ENCODE peak calls at places on chromosomes 7 and 10, in four cellular contexts. One of them, this sample, is unnamed.
A peak's percentile ranks its signal among the peaks of the same experiment; 100 is the strongest.

GRCh38 chr10:44008270-44008916 is 359.7 kb upstream of the ZNF32 start:
- DNase-seq in hepatocyte: no peak
- DNase-seq in coronary artery: no peak
- DNase-seq in choroid plexus epithelial cell: peak; percentile 17
- DNase-seq in this sample: no peak

GRCh38 chr7:79820387-79820786 is 314.2 kb upstream of the GNAI1 start:
- DNase-seq in choroid plexus epithelial cell: peak; percentile 96
- DNase-seq in hepatocyte: peak; percentile 70
- DNase-seq in coronary artery: no peak
- DNase-seq in this sample: peak; percentile 46

GRCh38 chr10:128843972-128844371 is 623.1 kb upstream of the MGMT start:
- DNase-seq in hepatocyte: no peak
- DNase-seq in coronary artery: no peak
- DNase-seq in choroid plexus epithelial cell: no peak
- DNase-seq in this sample: no peak

GRCh38 chr7:128278366-128278765 is 37.3 kb downstream of the LEP start:
- DNase-seq in choroid plexus epithelial cell: no peak
- DNase-seq in coronary artery: no peak
- DNase-seq in hepatocyte: no peak
- DNase-seq in this sample: no peak

GRCh38 chr7:135510603-135511183 is 791 bp upstream of the CNOT4 start:
- DNase-seq in hepatocyte: peak; percentile 20
- DNase-seq in choroid plexus epithelial cell: peak; percentile 48
- DNase-seq in coronary artery: no peak
- DNase-seq in this sample: no peak

GRCh38 chr7:44307301-44307900 is 18.0 kb downstream of the CAMK2B start:
- DNase-seq in hepatocyte: no peak
- DNase-seq in coronary artery: peak; percentile 50
- DNase-seq in choroid plexus epithelial cell: peak; percentile 46
- DNase-seq in this sample: no peak

GRCh38 chr10:73517166-73517888 is 21.5 kb upstream of the PPP3CB start:
- DNase-seq in choroid plexus epithelial cell: no peak
- DNase-seq in hepatocyte: no peak
- DNase-seq in coronary artery: no peak
- DNase-seq in this sample: no peak

GRCh38 chr7:45986355-45987298 is 65.6 kb upstream of the IGFBP3 start:
- DNase-seq in choroid plexus epithelial cell: no peak
- DNase-seq in coronary artery: no peak
- DNase-seq in hepatocyte: no peak
- DNase-seq in this sample: no peak

GRCh38 chr7:3301831-3302618 is 973 bp downstream of the SDK1 start:
- DNase-seq in hepatocyte: peak; percentile 65
- DNase-seq in choroid plexus epithelial cell: peak; percentile 38
- DNase-seq in coronary artery: peak; percentile 76
- DNase-seq in this sample: no peak

GRCh38 chr7:55052081-55052480 is 33.3 kb downstream of the EGFR start:
- DNase-seq in hepatocyte: no peak
- DNase-seq in choroid plexus epithelial cell: peak; percentile 73
- DNase-seq in coronary artery: no peak
- DNase-seq in this sample: no peak

GRCh38 chr10:105733919-105734318 is 1092.8 kb downstream of the SORCS3 start:
- DNase-seq in hepatocyte: no peak
- DNase-seq in choroid plexus epithelial cell: no peak
- DNase-seq in coronary artery: no peak
- DNase-seq in this sample: no peak

GRCh38 chr7:41696323-41696916 is 6.5 kb downstream of the INHBA start:
- DNase-seq in choroid plexus epithelial cell: peak; percentile 92
- DNase-seq in hepatocyte: peak; percentile 91
- DNase-seq in coronary artery: no peak
- DNase-seq in this sample: peak; percentile 76

GRCh38 chr7:129225206-129225930 is 538 bp downstream of the AHCYL2 start:
- DNase-seq in coronary artery: peak; percentile 82
- DNase-seq in choroid plexus epithelial cell: peak; percentile 45
- DNase-seq in hepatocyte: peak; percentile 72
- DNase-seq in this sample: peak; percentile 80

DNA sequence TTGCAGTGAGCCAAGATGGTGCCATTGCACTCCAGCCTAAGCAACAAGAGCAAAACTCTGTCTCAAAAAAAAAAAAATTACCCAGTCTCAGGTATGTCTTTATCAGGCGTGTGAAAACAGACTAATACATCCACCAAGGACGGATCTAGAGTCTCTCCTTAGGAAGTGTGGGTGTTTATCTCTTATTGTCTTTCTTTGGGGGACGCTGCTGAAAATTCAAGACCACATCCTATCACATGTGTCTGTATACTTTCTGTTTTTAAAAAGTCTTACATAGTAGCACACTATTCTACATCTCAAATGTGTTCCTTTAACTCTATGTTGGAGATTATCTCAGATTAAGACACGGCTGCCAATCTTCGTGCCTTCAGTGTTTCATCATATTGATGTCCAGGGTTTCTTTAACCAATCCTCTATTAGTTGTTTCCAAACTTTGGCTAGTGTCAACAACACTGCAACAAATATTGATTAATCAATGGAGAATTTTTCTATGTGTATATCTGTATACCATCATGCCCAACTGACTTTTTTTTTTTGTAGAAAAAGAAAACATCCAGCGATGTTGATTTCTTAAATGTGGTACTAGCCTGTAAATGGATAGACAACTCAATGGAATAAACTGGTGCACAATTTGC is 92.3 kb upstream of the KDM7A start:
- DNase-seq in hepatocyte: no peak
- DNase-seq in coronary artery: no peak
- DNase-seq in choroid plexus epithelial cell: no peak
- DNase-seq in this sample: no peak
- TF ChIP-seq CTCF in hepatocyte: no peak
- TF ChIP-seq CTCF in coronary artery: no peak
- TF ChIP-seq CTCF in choroid plexus epithelial cell: no peak
- TF ChIP-seq CTCF in this sample: no peak

DNA sequence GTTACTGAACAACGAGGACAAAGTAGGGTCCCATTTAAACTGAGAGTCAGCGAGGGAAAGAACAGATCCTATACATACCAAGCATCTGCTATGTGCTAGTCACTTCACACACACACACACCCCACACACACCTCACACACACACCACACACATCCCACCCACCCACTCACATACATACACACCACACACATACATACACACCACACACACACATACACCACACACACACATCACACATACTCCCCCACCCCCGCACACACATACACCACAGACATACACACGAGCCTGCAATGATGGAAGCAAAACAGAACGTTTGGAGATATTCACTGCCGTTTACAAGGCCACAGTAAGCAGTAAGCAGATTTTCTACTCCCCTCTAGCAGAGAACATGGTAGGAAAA is 608 bp upstream of the GRB10 start:
- DNase-seq in hepatocyte: no peak
- DNase-seq in choroid plexus epithelial cell: no peak
- DNase-seq in coronary artery: no peak
- DNase-seq in this sample: no peak
- H3K4me3 ChIP-seq in hepatocyte: no peak overlapping the region
- H3K4me3 ChIP-seq in choroid plexus epithelial cell: no peak overlapping the region
- H3K4me3 ChIP-seq in coronary artery: peak overlapping the region; percentile 74
- H3K4me3 ChIP-seq in this sample: peak overlapping the region; percentile 59

GRCh38 chr10:122140477-122140902 is 130.6 kb upstream of the BTBD16 start:
- DNase-seq in choroid plexus epithelial cell: no peak
- DNase-seq in hepatocyte: no peak
- DNase-seq in coronary artery: peak; percentile 83
- DNase-seq in this sample: no peak

GRCh38 chr10:122139627-122140151 is 131.4 kb upstream of the BTBD16 start:
- DNase-seq in hepatocyte: no peak
- DNase-seq in choroid plexus epithelial cell: no peak
- DNase-seq in coronary artery: no peak
- DNase-seq in this sample: no peak

GRCh38 chr10:122141821-122142651 is 129.1 kb upstream of the BTBD16 start:
- DNase-seq in choroid plexus epithelial cell: no peak
- DNase-seq in coronary artery: no peak
- DNase-seq in hepatocyte: no peak
- DNase-seq in this sample: no peak

GRCh38 chr10:122142652-122143237 is 128.4 kb upstream of the BTBD16 start:
- DNase-seq in choroid plexus epithelial cell: no peak
- DNase-seq in coronary artery: no peak
- DNase-seq in hepatocyte: no peak
- DNase-seq in this sample: no peak

DNA sequence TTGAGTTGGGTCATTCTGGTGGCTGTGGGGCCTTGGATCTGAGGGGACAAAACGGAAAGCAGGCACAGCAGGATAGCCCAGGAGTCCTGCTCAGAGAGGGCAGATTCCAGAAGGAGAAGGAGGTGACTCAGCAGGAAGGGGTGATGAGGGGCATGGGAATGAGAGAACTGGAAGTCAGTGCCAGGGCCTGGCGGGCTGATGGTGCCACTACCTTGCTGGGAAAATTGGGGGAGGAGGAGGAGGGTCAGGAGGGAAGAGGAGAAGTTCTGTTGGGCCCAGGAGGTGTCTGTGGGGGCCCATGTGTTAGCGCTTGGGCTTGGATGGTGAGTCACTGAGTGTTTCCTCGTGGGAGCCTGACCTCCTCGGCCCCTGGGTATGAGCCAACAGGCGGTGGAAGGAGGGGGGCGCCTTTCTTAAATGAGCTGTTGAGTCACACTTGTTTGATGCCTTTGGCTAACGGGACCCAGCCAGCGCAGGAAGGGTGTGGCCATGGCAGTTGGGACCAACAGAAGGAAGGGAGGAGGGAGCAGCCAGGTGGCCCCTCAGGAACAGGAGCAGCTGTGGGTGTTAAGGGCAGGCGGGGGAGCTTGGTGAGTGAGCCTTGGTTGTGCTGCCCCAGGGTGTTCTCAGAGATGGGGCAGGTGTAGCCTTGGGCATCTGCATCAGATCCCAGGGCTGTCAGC is 130.0 kb upstream of the BTBD16 start:
- DNase-seq in hepatocyte: peak; percentile 73
- DNase-seq in coronary artery: peak; percentile 98
- DNase-seq in choroid plexus epithelial cell: peak; percentile 91
- DNase-seq in this sample: peak; percentile 80
- TF ChIP-seq CTCF in hepatocyte: no peak
- TF ChIP-seq CTCF in coronary artery: no peak
- TF ChIP-seq CTCF in choroid plexus epithelial cell: no peak
- TF ChIP-seq CTCF in this sample: no peak

GRCh38 chr7:98372993-98373392 is 27.9 kb downstream of the BAIAP2L1 start:
- DNase-seq in hepatocyte: no peak
- DNase-seq in choroid plexus epithelial cell: peak; percentile 77
- DNase-seq in coronary artery: no peak
- DNase-seq in this sample: no peak

GRCh38 chr7:98375664-98376063 is 25.2 kb downstream of the BAIAP2L1 start:
- DNase-seq in coronary artery: no peak
- DNase-seq in choroid plexus epithelial cell: no peak
- DNase-seq in hepatocyte: no peak
- DNase-seq in this sample: no peak

GRCh38 chr7:98374285-98374680 is 26.6 kb downstream of the BAIAP2L1 start:
- DNase-seq in choroid plexus epithelial cell: no peak
- DNase-seq in hepatocyte: no peak
- DNase-seq in coronary artery: no peak
- DNase-seq in this sample: no peak

GRCh38 chr7:98378210-98378819 is 22.6 kb downstream of the BAIAP2L1 start:
- DNase-seq in choroid plexus epithelial cell: no peak
- DNase-seq in coronary artery: no peak
- DNase-seq in hepatocyte: no peak
- DNase-seq in this sample: no peak

GRCh38 chr7:98376719-98377118 is 24.2 kb downstream of the BAIAP2L1 start:
- DNase-seq in hepatocyte: no peak
- DNase-seq in choroid plexus epithelial cell: no peak
- DNase-seq in coronary artery: no peak
- DNase-seq in this sample: no peak
- H3K4me3 ChIP-seq in hepatocyte: no peak overlapping the region
- H3K4me3 ChIP-seq in choroid plexus epithelial cell: no peak overlapping the region
- H3K4me3 ChIP-seq in coronary artery: no peak overlapping the region
- H3K4me3 ChIP-seq in this sample: no peak overlapping the region

DNA sequence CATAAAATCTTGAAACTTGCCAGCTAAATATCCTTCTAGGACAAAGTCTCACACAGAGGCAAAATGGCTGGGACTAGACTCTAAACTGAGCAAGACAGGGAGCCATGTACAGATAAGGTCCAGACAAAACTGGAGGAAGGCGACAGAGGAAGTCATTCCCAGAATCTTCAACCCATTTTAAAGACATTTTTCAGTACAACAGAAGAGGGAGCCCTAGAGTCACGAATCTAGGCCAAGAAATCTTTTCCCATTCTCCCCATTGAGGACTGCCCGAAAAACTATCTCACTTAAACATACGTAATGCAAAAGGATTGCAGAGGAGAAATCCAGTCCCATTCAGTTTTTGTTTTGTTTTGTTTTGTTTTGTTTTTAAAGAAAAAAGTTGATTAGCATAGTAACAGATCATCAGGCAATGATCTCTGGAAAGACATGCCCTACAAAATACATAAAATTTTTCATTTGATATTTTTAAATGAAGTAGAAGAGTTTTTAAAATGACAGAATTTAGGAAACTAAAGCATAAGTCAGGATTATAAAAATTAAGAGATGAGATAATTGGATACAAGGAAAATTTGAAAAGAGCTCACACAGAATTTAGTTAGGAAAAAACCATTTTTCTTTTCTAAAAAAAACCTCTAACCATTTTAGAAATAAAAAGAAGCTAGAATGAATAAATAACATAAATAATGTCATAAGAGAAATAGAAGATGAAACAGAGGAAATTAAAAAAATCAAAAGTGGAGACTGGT is 16.9 kb upstream of the PRF1 start:
- DNase-seq in hepatocyte: no peak
- DNase-seq in choroid plexus epithelial cell: peak; percentile 58
- DNase-seq in coronary artery: no peak
- DNase-seq in this sample: no peak
- TF ChIP-seq CTCF in hepatocyte: no peak
- TF ChIP-seq CTCF in choroid plexus epithelial cell: peak; percentile 54
- TF ChIP-seq CTCF in coronary artery: no peak
- TF ChIP-seq CTCF in this sample: peak; percentile 22

DNA sequence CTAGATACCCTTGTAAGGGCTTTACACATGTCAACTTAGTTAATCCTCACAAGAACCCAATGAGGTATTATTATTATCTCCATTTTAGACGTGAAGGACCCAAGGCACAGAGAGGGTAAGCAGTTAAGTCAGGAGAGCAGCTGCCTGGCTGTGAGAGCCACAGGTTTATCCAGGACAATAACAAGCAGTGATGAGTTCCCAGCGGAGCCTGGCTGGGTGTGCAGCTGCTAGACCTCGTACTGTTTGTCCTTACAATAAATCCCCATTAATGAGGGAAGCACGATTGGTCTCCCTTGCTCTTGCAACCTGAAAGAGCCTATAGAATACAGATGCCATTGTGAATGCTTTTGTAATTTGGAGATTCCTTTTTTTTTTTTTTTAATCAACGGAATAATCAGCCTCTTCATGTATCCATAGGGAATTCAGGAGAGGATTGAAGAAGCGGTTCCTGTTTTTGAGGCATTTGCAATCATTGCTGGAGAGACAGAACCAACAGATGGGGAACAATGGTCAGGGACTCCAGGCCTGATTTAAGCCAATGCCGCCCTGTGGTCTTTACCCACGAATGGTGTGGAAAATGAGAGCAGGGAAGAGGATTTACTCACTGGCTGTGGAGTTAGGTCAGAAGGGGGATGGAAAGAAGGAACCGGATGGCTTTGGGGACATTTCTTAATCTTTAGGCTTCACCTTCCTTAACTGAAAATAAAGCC is 12.3 kb upstream of the ASB4 start:
- DNase-seq in coronary artery: no peak
- DNase-seq in hepatocyte: no peak
- DNase-seq in choroid plexus epithelial cell: no peak
- DNase-seq in this sample: no peak
- H3K4me3 ChIP-seq in coronary artery: no peak overlapping the region
- H3K4me3 ChIP-seq in hepatocyte: no peak overlapping the region
- H3K4me3 ChIP-seq in choroid plexus epithelial cell: no peak overlapping the region
- H3K4me3 ChIP-seq in this sample: no peak overlapping the region

This sample was measured in lower lobe of right lung.